ENCODE peak calls at places on chromosomes 1 and 21, in five cellular contexts. O is AG04450, Y is K562, M is fibroblast of lung, U is hepatocyte. S is an unnamed sample.

GRCh38 chr1:162369571-162369970 is 7.1 kb downstream of the SPATA46 start:
- DNase-seq in U (no peak), O (no peak), Y (no peak), M (no peak), S (no peak)

GRCh38 chr1:197868751-197869501 is 33.5 kb upstream of the C1orf53 start:
- DNase-seq in M (peak; percentile 69), U (peak; percentile 49), Y (peak; percentile 58), O (peak; percentile 33), S (no peak)

GRCh38 chr21:34693192-34693810 is 24.5 kb downstream of the CLIC6 start:
- DNase-seq in Y (peak; percentile 74), U (peak; percentile 74), O (peak; percentile 39), M (peak; percentile 83), S (peak; percentile 23)

GRCh38 chr1:109959974-109960744 is 24.4 kb upstream of the AHCYL1 start:
- DNase-seq in Y (no peak), M (peak; percentile 80), U (peak; percentile 51), O (peak; percentile 61), S (peak; percentile 46)

GRCh38 chr1:223215026-223215425 is 72.0 kb upstream of the TLR5 start:
- DNase-seq in Y (no peak), O (no peak), U (no peak), M (no peak), S (no peak)

GRCh38 chr21:43832648-43833047 is 32.4 kb upstream of the AGPAT3 start:
- DNase-seq in O (no peak), Y (no peak), M (no peak), U (no peak), S (no peak)

GRCh38 chr1:193355654-193356053 is 169.2 kb upstream of the B3GALT2 start:
- DNase-seq in Y (no peak), O (no peak), M (no peak), U (no peak), S (no peak)

GRCh38 chr1:41936107-41936506 is 17.4 kb upstream of the HIVEP3 start:
- DNase-seq in M (peak; percentile 34), Y (no peak), O (no peak), U (no peak), S (no peak)

GRCh38 chr1:236472850-236473788 is 50.7 kb upstream of the LGALS8 start:
- DNase-seq in O (no peak), U (no peak), Y (no peak), M (no peak), S (no peak)

GRCh38 chr1:236502579-236502971 is 21.2 kb upstream of the LGALS8 start:
- DNase-seq in M (no peak), Y (no peak), U (peak; percentile 48), O (no peak), S (no peak)

GRCh38 chr1:82582347-82582746 is 781.6 kb downstream of the ADGRL2 start:
- DNase-seq in O (no peak), U (no peak), M (no peak), Y (no peak), S (no peak)

GRCh38 chr1:226606311-226607267 is 58.0 kb downstream of the STUM start:
- DNase-seq in O (no peak), Y (no peak), U (no peak), M (peak; percentile 17), S (no peak)

GRCh38 chr1:15343729-15344128 is 66.0 kb upstream of the EFHD2 start:
- DNase-seq in M (peak; percentile 50), O (no peak), Y (no peak), U (no peak), S (no peak)

GRCh38 chr1:229782469-229782868 is 156.4 kb downstream of the URB2 start:
- DNase-seq in M (no peak), Y (no peak), O (no peak), U (no peak), S (no peak)

GRCh38 chr1:15224903-15225485 is 22.0 kb upstream of the FHAD1 start:
- DNase-seq in U (no peak), O (no peak), Y (no peak), M (no peak), S (no peak)

GRCh38 chr1:116971965-116972675 is 29.4 kb upstream of the CD101 start:
- DNase-seq in O (no peak), U (no peak), Y (no peak), M (no peak), S (no peak)

GRCh38 chr1:43316738-43317520 is 16.1 kb downstream of the TIE1 start:
- DNase-seq in Y (no peak), M (no peak), U (no peak), O (no peak), S (no peak)

GRCh38 chr1:115469703-115470476 is 131.8 kb upstream of the NGF start:
- DNase-seq in U (peak; percentile 68), O (no peak), M (peak; percentile 37), Y (peak; percentile 72), S (no peak)

GRCh38 chr1:5978452-5978851 is 13.8 kb downstream of the NPHP4 start:
- DNase-seq in O (no peak), M (no peak), Y (no peak), U (no peak), S (no peak)

GRCh38 chr1:2046225-2046917 is 3.8 kb upstream of the PRKCZ start:
- DNase-seq in O (no peak), Y (peak; percentile 88), U (peak; percentile 90), M (peak; percentile 5), S (no peak)

GRCh38 chr1:90347366-90347765 is 352.5 kb downstream of the ZNF326 start:
- DNase-seq in U (peak; percentile 49), O (no peak), Y (no peak), M (no peak), S (no peak)

GRCh38 chr21:43697758-43698643 is 20.9 kb upstream of the PDXK start:
- DNase-seq in O (no peak), U (no peak), Y (no peak), M (peak; percentile 27), S (no peak)

GRCh38 chr1:46613661-46614603 is 2.7 kb downstream of the MOB3C start:
- DNase-seq in O (peak; percentile 50), Y (no peak), M (peak; percentile 82), U (peak; percentile 67), S (no peak)

GRCh38 chr21:34580181-34580700 is 34.7 kb downstream of the RCAN1 start:
- DNase-seq in Y (no peak), M (no peak), O (no peak), U (peak; percentile 30), S (no peak)

GRCh38 chr1:93906480-93906879 is 2.8 kb downstream of the GCLM start:
- DNase-seq in U (no peak), O (no peak), Y (no peak), M (no peak), S (no peak)

GRCh38 chr1:93905734-93906133 is 3.5 kb downstream of the GCLM start:
- DNase-seq in M (peak; percentile 43), O (no peak), U (no peak), Y (no peak), S (no peak)

GRCh38 chr1:93907718-93908117 is 1.5 kb downstream of the GCLM start:
- DNase-seq in M (peak; percentile 51), U (peak; percentile 26), O (peak; percentile 16), Y (peak; percentile 16), S (no peak)

GRCh38 chr1:93904228-93904627 is 5.0 kb downstream of the GCLM start:
- DNase-seq in M (peak; percentile 34), Y (no peak), U (no peak), O (no peak), S (no peak)

DNA sequence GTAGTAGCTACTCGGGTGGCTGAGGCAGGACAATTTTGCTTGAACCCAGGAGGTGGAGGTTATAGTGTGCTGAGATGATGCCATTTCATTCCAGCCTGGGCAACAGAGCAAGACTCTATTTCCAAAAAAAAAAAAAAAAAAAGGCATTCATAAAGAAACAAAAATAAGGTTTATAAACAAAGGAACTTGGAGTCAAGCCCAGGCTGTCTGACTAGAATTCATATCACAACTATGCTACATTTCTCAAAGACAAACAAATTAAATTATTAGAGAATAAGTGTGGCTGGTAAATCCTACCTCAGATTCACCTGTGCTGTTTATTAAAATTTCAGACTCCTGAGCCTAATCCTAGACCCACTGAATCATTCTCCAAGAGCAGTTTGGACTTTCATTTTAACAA is 4.2 kb downstream of the GCLM start:
- DNase-seq in Y (no peak), O (no peak), U (no peak), M (peak; percentile 51), S (no peak)
- H3K4me3 ChIP-seq in Y (no peak overlapping the region), O (no peak overlapping the region), U (no peak overlapping the region), M (no peak overlapping the region), S (no peak overlapping the region)

DNA sequence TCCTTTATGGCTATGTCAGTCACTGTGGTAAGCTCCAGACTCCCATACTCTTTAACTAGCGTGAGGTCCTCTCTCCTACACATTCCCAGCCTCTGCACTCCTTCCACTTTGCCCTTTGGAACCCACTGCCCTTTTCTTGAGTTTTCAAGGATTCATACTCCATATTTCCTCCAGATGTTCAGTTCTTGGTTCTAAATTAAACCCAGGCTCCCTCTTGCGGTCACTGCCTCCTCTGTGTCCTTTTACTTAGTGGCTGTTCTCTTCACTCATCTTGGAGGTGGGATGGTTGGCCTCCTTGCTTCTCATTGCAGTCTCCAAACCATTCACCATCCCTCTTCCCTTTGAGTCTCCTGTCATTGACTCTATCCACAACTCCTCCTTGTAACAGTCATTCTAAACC is 208.1 kb downstream of the TGFB2 start:
- DNase-seq in U (no peak), M (no peak), Y (peak; percentile 28), O (no peak), S (no peak)
- TF ChIP-seq CTCF in U (no peak), M (no peak), Y (peak; percentile 55), O (no peak), S (peak; percentile 51)

GRCh38 chr1:19640363-19641316 is 3.5 kb upstream of the NBL1 start:
- DNase-seq in U (peak; percentile 50), Y (no peak), M (no peak), O (no peak), S (no peak)

GRCh38 chr1:19643602-19644419 is at the start of gene NBL1:
- DNase-seq in Y (peak; percentile 74), M (peak; percentile 70), O (no peak), U (peak; percentile 80), S (no peak)

GRCh38 chr1:19644422-19644760 is 280 bp downstream of the NBL1 start:
- DNase-seq in Y (peak; percentile 43), M (no peak), O (no peak), U (no peak), S (no peak)

GRCh38 chr1:19644761-19645543 is 841 bp downstream of the NBL1 start:
- DNase-seq in Y (peak; percentile 37), U (peak; percentile 44), O (no peak), M (no peak), S (no peak)

DNA sequence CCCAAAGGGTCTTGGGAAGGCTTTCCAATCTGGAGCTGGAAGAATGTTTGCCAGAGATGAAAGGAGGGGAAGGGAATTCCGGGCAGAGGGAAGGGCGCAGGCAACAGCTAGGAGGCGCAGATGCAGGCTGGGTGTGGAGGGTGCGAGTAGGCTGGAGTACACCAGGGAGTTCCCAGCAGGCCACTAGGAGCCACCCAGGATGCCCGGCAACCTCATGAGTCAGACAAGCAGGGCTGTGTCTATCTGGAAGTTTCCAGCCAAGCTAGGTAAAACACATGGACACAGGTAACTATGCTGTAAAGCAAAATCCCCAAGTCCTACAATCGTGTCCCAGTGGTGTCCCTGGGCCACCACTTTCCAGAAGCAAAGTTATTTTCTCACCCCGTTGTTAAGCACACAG is 998 bp upstream of the NBL1 start:
- DNase-seq in U (peak; percentile 57), Y (no peak), O (no peak), M (no peak), S (no peak)
- H3K4me3 ChIP-seq in U (no peak overlapping the region), Y (no peak overlapping the region), O (no peak overlapping the region), M (peak overlapping the region; percentile 18), S (peak overlapping the region; percentile 70)

DNA sequence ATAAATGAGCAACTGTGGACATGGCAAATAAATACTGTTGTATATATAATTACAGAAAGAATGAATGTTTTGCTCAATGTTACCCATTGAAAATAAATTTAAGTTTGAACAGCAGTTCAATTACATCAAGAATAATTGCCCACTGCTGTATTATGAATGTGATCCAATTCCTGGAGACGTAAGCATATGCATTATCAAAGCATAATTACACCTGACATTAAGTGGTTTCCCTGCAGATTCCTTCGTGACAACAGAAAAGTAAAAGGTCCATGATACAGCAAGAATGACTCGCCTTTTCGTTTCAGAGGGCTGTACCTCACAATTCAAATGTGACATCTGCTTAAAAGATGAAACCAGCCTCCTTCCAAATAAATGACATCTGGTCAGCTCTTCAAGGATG is 36.0 kb upstream of the EDEM3 start:
- DNase-seq in U (no peak), O (no peak), Y (no peak), M (no peak), S (no peak)
- TF ChIP-seq CTCF in U (no peak), O (no peak), Y (no peak), M (no peak), S (no peak)

S was measured in AG04449.